ENCODE peak calls at places on chromosomes 13 and 19, in nine cellular contexts. R, I, D, F, S, M, G, Z and E are unnamed samples.

GRCh38 chr19:33654840-33655508 is 33.2 kb downstream of the CHST8 start:
- DNase-seq in R (no peak), I (no peak), D (peak), F (no peak), S (no peak), M (no peak), G (no peak), Z (no peak), E (no peak)

GRCh38 chr13:73107459-73107858 is 48.7 kb downstream of the KLF5 start:
- DNase-seq in R (no peak), I (no peak), D (no peak), F (no peak), S (no peak), M (no peak), G (no peak), Z (no peak), E (no peak)

GRCh38 chr13:109145631-109146030 is 516.2 kb downstream of the MYO16 start:
- DNase-seq in R (peak), I (no peak), D (no peak), F (peak), S (no peak), M (no peak), G (peak), Z (no peak), E (no peak)

GRCh38 chr13:27667946-27668345 is 46.3 kb downstream of the POLR1D start:
- DNase-seq in R (no peak), I (no peak), D (no peak), F (no peak), S (no peak), M (no peak), G (no peak), Z (no peak), E (no peak)

GRCh38 chr19:18414504-18415176 is 4.6 kb upstream of the SSBP4 start:
- DNase-seq in R (no peak), I (peak), D (no peak), F (no peak), S (no peak), M (no peak), G (peak), Z (no peak), E (peak)

GRCh38 chr19:16001481-16002312 is 52.9 kb downstream of the OR10H4 start:
- DNase-seq in R (no peak), I (no peak), D (no peak), F (peak), S (no peak), M (no peak), G (no peak), Z (no peak), E (no peak)

GRCh38 chr19:34936184-34936583 is 9.5 kb downstream of the ZNF30 start:
- DNase-seq in R (no peak), I (no peak), D (no peak), F (no peak), S (no peak), M (no peak), G (no peak), Z (no peak), E (no peak)

GRCh38 chr13:36454121-36454520 is 21.8 kb downstream of the CCNA1 start:
- DNase-seq in R (no peak), I (no peak), D (no peak), F (no peak), S (no peak), M (no peak), G (no peak), Z (no peak), E (no peak)

GRCh38 chr13:56864451-56864850 is 276.3 kb upstream of the PRR20A start:
- DNase-seq in R (no peak), I (no peak), D (no peak), F (no peak), S (no peak), M (no peak), G (no peak), Z (no peak), E (no peak)

GRCh38 chr19:38233740-38234251 is 9.8 kb upstream of the DPF1 start:
- DNase-seq in R (peak), I (no peak), D (peak), F (peak), S (peak), M (peak), G (peak), Z (peak), E (peak)

GRCh38 chr13:112587359-112587766 is 590 bp downstream of the TUBGCP3 start:
- DNase-seq in R (peak), I (peak), D (peak), F (peak), S (peak), M (peak), G (peak), Z (peak), E (peak)

GRCh38 chr19:15379996-15380647 is 535 bp upstream of the AKAP8 start:
- DNase-seq in R (peak), I (peak), D (peak), F (peak), S (no peak), M (peak), G (peak), Z (peak), E (no peak)

GRCh38 chr13:37510441-37510840 is 88.1 kb downstream of the POSTN start:
- DNase-seq in R (no peak), I (no peak), D (no peak), F (no peak), S (no peak), M (no peak), G (no peak), Z (no peak), E (no peak)

GRCh38 chr13:29100739-29101138 is 280.6 kb downstream of the MTUS2 start:
- DNase-seq in R (no peak), I (no peak), D (no peak), F (no peak), S (no peak), M (no peak), G (no peak), Z (no peak), E (no peak)

GRCh38 chr19:38079926-38080380 is 144.1 kb downstream of the DPF1 start:
- DNase-seq in R (no peak), I (no peak), D (no peak), F (no peak), S (no peak), M (no peak), G (no peak), Z (no peak), E (no peak)

DNA sequence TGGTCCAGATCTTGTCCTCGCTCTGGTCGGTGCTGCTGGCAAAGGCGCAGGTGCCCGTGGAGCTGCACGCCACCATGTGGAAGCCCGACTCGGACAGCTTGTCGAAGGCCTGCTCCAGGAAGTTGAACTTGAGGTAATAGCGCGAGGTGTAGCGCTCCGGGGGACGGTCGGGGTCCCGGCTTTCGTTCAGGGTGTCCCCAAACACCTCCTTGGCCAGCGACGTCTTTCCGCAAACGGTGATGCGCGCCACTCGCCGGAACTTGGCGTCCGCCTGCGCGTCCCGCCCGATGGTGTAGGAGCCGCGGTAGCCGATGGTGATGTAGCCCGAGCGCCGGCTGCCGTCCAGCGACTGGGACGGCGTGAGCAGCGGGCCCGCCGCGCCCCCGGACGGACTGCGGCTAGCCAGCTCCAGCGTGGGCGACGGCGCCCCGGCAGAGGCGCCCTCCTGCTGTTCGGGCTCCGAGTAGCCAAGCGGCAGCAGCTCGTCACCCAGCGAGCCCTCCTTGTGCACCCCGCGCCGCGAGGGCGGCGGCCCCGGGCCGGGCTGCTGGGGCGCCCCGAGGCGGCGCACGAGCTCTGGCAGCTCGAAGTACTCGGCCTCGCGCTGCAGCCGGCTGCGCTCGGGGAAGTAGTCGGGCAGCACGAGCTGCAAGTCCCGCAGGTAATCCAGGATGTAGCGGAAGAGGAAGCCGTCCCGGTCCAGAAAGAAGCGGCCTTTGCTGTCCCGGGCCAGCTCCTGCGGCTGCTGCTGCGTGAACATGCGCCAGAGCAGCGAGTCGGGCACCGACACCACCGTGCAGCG is 801 bp downstream of the KCTD12 start:
- DNase-seq in R (peak), I (peak), D (peak), F (peak), S (peak), M (peak), G (peak), Z (peak), E (peak)
- TF ChIP-seq CTCF in R (peak), I (peak), D (no peak), F (peak), S (no peak), M (no peak), G (peak), Z (no peak), E (no peak)

DNA sequence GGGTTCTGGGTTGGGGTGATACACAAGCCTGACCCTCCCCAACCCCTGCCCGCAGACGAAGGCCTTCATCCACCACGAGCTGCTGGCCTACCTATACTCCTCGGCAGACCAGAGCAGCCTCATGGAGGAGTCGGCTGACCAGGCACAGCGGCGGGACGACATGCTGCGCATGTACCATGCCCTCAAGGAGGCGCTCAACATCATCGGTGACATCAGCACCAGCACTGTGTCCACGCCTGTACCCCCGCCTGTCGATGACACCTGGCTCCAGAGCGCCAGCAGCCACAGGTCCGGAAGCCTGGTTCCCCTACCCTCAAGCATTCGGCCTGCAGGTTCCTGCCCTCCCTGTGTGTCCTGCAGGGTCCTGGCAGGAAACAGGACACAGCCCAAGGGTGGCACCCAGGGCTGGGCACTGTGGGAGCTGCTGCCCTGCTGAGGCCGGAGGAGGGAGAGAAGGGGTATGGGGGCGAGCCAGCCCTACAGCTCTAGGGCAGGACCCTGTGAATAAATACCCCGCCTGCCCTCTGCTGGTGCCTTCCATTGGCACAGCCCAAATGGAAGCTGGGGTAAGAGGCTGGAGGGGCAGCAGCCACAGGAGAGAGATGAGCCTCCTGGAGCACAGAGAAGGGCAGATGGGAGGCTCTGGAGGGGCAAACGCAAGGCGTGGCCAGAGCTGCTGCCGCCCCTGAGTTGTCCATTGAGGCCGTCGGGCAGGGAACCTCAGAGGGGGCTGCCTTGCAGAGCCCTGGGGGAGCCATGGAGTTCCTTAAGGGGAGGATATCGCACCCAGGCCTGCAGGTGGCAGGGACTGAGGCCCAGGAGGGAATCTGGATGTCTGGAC is 6.8 kb downstream of the TMED1 start:
- DNase-seq in R (no peak), I (peak), D (peak), F (no peak), S (no peak), M (no peak), G (no peak), Z (no peak), E (no peak)
- TF ChIP-seq CTCF in R (no peak), I (no peak), D (no peak), F (no peak), S (no peak), M (no peak), G (no peak), Z (no peak), E (no peak)

GRCh38 chr19:53809518-53810186 is 14.5 kb downstream of the NLRP12 start:
- DNase-seq in R (peak), I (no peak), D (peak), F (no peak), S (no peak), M (no peak), G (peak), Z (peak), E (no peak)
- TF ChIP-seq CTCF in R (peak), I (no peak), D (peak), F (no peak), S (peak), M (no peak), G (no peak), Z (peak), E (no peak)

GRCh38 chr19:5269926-5270325 is 70.7 kb downstream of the PTPRS start:
- DNase-seq in R (no peak), I (no peak), D (no peak), F (no peak), S (no peak), M (no peak), G (no peak), Z (no peak), E (no peak)

GRCh38 chr19:5269279-5269678 is 71.3 kb downstream of the PTPRS start:
- DNase-seq in R (no peak), I (no peak), D (no peak), F (no peak), S (no peak), M (no peak), G (no peak), Z (no peak), E (no peak)

GRCh38 chr19:5273782-5274181 is 66.8 kb downstream of the PTPRS start:
- DNase-seq in R (no peak), I (no peak), D (no peak), F (no peak), S (no peak), M (no peak), G (no peak), Z (no peak), E (no peak)

GRCh38 chr19:5268801-5269200 is 71.8 kb downstream of the PTPRS start:
- DNase-seq in R (no peak), I (no peak), D (no peak), F (no peak), S (no peak), M (no peak), G (no peak), Z (no peak), E (no peak)

GRCh38 chr19:5271145-5271544 is 69.5 kb downstream of the PTPRS start:
- DNase-seq in R (no peak), I (no peak), D (no peak), F (no peak), S (no peak), M (no peak), G (no peak), Z (no peak), E (no peak)
- TF ChIP-seq CTCF in R (peak), I (no peak), D (peak), F (no peak), S (peak), M (no peak), G (peak), Z (peak), E (no peak)

GRCh38 chr19:29042450-29042849 is 170.5 kb downstream of the UQCRFS1 start:
- DNase-seq in R (no peak), I (no peak), D (no peak), F (no peak), S (no peak), M (no peak), G (no peak), Z (no peak), E (no peak)
- TF ChIP-seq CTCF in R (no peak), I (no peak), D (no peak), F (no peak), S (no peak), M (no peak), G (no peak), Z (no peak), E (no peak)

DNA sequence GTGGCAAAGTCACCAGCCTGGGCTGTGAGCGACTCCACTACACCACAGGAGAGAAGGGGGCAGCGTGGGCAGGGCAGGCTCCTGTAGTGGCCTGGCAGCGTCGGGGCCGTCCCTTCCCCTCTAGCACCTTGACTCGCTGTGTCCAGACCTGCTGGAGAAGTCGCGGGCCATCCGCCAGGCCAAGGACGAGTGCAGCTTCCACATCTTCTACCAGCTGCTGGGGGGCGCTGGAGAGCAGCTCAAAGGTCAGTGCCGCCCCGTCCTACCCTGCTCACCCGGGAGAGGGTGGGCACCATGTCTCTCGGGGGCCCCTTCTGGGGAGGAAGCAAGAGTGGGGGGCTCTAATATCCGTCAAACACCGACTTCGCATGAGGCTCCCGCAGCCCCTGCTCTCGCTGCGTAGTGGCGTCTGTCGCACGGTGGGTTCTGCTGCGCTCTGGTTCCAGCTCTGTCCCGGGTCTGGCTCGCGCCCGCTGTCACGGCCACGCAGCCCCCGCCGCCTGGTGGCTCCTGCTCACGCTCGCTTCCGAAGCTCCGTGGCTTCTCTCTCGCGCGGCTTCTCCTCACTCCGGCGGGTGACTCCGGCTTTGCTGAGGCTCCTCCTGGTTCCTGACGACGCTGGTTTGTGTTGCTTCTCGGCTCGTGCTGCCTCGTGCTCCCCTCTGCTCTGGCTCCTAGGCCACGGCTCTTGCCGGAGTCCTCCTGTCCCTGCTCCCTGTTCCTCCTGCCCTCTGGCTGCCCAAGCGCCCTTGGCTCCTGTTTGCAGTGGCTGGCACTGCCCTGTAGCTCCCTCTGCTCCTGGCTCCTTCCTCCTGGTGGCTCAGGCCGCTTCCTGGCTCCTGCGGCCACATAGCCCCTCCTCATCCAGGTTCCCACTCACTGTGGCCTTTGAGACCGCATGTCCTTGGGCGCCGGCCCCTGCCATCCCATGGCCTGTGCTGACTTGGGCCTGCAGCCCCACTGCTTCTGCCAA is 27.2 kb downstream of the MYH14 start:
- DNase-seq in R (no peak), I (no peak), D (peak), F (no peak), S (no peak), M (no peak), G (no peak), Z (peak), E (no peak)
- TF ChIP-seq CTCF in R (no peak), I (no peak), D (peak), F (no peak), S (peak), M (no peak), G (no peak), Z (no peak), E (no peak)

GRCh38 chr19:20077791-20078463 is at the start of gene ZNF90:
- DNase-seq in R (peak), I (peak), D (peak), F (peak), S (peak), M (peak), G (peak), Z (peak), E (peak)
- TF ChIP-seq CTCF in R (no peak), I (no peak), D (no peak), F (no peak), S (peak), M (no peak), G (no peak), Z (no peak), E (no peak)

GRCh38 chr19:13953021-13953531 is 767 bp downstream of the DCAF15 start:
- DNase-seq in R (no peak), I (peak), D (peak), F (peak), S (no peak), M (no peak), G (no peak), Z (no peak), E (no peak)
- TF ChIP-seq CTCF in R (no peak), I (no peak), D (no peak), F (peak), S (no peak), M (no peak), G (no peak), Z (no peak), E (no peak)

DNA sequence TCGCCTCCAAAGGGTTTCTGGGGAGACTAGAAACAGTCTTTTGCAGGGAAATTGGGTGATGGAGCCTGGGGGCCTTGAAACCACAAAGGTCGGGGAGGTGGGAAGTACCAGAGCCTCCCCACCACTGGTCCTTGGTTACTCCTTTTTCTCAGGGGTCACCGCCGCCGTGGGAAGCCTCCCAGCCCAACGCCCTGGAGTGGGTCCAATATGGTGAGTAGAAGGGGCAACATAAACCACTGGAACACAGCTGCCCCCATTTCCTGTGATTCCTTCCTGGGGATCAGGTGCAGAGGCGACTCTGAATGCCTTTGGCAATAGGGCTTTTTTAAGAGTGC is 5.8 kb downstream of the PGLYRP1 start:
- DNase-seq in R (no peak), I (peak), D (no peak), F (no peak), S (no peak), M (no peak), G (no peak), Z (no peak), E (no peak)
- TF ChIP-seq CTCF in R (peak), I (no peak), D (no peak), F (peak), S (no peak), M (no peak), G (no peak), Z (peak), E (peak)

DNA sequence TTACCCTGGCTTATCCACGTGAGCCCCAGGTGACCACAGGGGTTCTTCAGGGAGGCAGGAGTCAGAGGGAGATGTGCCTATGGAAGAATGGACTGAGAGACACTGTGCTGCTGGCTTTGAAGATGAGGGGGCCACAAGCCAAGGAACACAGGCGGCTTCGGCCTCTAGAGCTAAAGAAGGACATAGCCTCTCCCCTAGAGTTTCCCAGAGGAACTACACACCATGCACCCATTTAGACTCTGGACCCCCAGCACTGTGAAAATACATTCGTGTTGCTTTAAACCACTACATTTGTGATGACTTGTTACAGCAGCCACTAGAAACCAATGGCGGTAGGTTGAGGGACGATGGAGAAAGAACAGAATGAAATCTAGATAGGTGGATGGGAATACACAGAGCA is 13.7 kb upstream of the ATF5 start:
- DNase-seq in R (no peak), I (no peak), D (no peak), F (no peak), S (no peak), M (no peak), G (no peak), Z (no peak), E (no peak)
- TF ChIP-seq CTCF in R (peak), I (no peak), D (no peak), F (no peak), S (peak), M (no peak), G (no peak), Z (peak), E (peak)